ENCODE peak calls at places on chromosomes 16 and 17, in four cellular contexts. J is left ventricle myocardium inferior; E is testis; M is CD8-positive, alpha-beta memory T cell. H is an unnamed sample. For H3K9me3, the result is how much of the 10 kb centered on the place peaks cover.

GRCh38 chr16:25875956-25876608 is 184.3 kb downstream of the HS3ST4 start:
- DNase-seq in J (no peak), E (no peak), M (no peak), H (no peak)

GRCh38 chr16:8916541-8917225 is 34.5 kb downstream of the LITAFD start:
- DNase-seq in J (no peak), E (no peak), M (no peak), H (no peak)

GRCh38 chr17:8925808-8926207 is 39.7 kb downstream of the PIK3R5 start:
- DNase-seq in J (no peak), E (no peak), M (no peak), H (no peak)

GRCh38 chr16:50940275-50940854 is 198.5 kb downstream of the CYLD start:
- DNase-seq in J (no peak), E (no peak), M (no peak), H (no peak)

GRCh38 chr17:57987582-57988300 is at the start of gene VEZF1:
- DNase-seq in J (peak), E (peak), M (peak), H (peak)

GRCh38 chr17:72702998-72703397 is 389.5 kb downstream of the SLC39A11 start:
- DNase-seq in J (no peak), E (no peak), M (no peak), H (no peak)

GRCh38 chr17:77371888-77372443 is 231.2 kb downstream of the SEC14L1 start:
- DNase-seq in J (peak), E (no peak), M (no peak), H (no peak)

GRCh38 chr17:36846410-36847292 is 90.6 kb upstream of the LHX1 start:
- DNase-seq in J (no peak), E (no peak), M (no peak), H (no peak)

GRCh38 chr16:84286568-84287220 is 8.0 kb upstream of the WFDC1 start:
- DNase-seq in J (peak), E (peak), M (no peak), H (no peak)

GRCh38 chr17:81401727-81402529 is 6.7 kb downstream of the BAHCC1 start:
- DNase-seq in J (peak), E (no peak), M (no peak), H (no peak)

GRCh38 chr17:7177210-7177953 is 1.8 kb downstream of the ASGR1 start:
- DNase-seq in J (peak), E (peak), M (peak), H (peak)

GRCh38 chr16:2904922-2905240 is 6.8 kb upstream of the FLYWCH1 start:
- DNase-seq in J (no peak), E (no peak), M (peak), H (no peak)

GRCh38 chr16:2857451-2858244 is at the start of gene PRSS22:
- DNase-seq in J (no peak), E (no peak), M (peak), H (no peak)

GRCh38 chr17:18089613-18090012 is 1.9 kb downstream of the DRG2 start:
- DNase-seq in J (no peak), E (no peak), M (no peak), H (no peak)

GRCh38 chr17:41284043-41284442 is 8.5 kb downstream of the KRTAP9-7 start:
- DNase-seq in J (no peak), E (no peak), M (no peak), H (no peak)

GRCh38 chr17:58484600-58484999 is 3.6 kb downstream of the HSF5 start:
- DNase-seq in J (no peak), E (no peak), M (no peak), H (no peak)

GRCh38 chr17:9473716-9474115 is 101.9 kb downstream of the STX8 start:
- DNase-seq in J (no peak), E (no peak), M (no peak), H (no peak)

GRCh38 chr16:51545951-51546350 is 394.9 kb upstream of the SALL1 start:
- DNase-seq in J (no peak), E (no peak), M (no peak), H (no peak)

GRCh38 chr16:75097941-75098897 is 18.4 kb downstream of the LDHD start:
- DNase-seq in J (no peak), E (no peak), M (peak), H (peak)

GRCh38 chr17:39209317-39210092 is 9.4 kb downstream of the RPL19 start:
- DNase-seq in J (peak), E (peak), M (peak), H (peak)

GRCh38 chr16:86479419-86479818 is 30.9 kb upstream of the FOXF1 start:
- DNase-seq in J (no peak), E (no peak), M (no peak), H (no peak)

GRCh38 chr17:78532922-78533640 is 44.1 kb downstream of the DNAH17 start:
- DNase-seq in J (no peak), E (no peak), M (no peak), H (no peak)

GRCh38 chr17:17445925-17446665 is 30.7 kb upstream of the MED9 start:
- DNase-seq in J (no peak), E (no peak), M (no peak), H (no peak)

GRCh38 chr16:27972500-27972899 is 91.0 kb downstream of the GSG1L start:
- DNase-seq in J (no peak), E (peak), M (peak), H (peak)

GRCh38 chr16:71448274-71448866 is 6.5 kb upstream of the TLE7 start:
- DNase-seq in J (no peak), E (no peak), M (no peak), H (no peak)
- H3K9me3 ChIP-seq in J (half or more), E (under half), M (under half), H (under half)

DNA sequence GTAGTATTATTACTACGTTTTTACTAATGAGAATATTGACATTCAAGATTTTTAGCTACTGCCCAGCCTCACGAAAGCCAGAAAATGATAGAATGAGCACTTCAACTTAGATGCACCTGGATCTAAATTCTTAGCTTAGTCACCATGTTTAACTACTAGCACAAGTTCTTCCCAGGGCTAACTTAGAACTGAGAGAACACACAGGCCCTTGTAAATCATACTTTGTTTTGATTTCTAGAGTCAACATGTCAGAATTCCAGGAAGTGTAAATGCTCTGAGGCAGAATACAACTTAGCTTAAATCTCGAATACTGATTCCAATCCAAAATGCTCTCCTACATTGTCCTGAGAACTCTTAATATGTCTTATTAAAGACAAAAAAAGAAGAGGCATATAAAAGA is 6.8 kb upstream of the ACSM1 start:
- DNase-seq in J (no peak), E (no peak), M (no peak), H (no peak)
- H3K9me3 ChIP-seq in J (under half), E (under half), M (under half), H (under half)

GRCh38 chr16:35747658-35748455 is 2288.4 kb downstream of the TP53TG3F start:
- DNase-seq in J (no peak), E (no peak), M (no peak), H (no peak)
- H3K9me3 ChIP-seq in J (under half), E (under half), M (under half), H (under half)

GRCh38 chr16:79089735-79090284 is 510.7 kb downstream of the MAF start:
- DNase-seq in J (no peak), E (peak), M (no peak), H (no peak)
- H3K9me3 ChIP-seq in J (under half), E (under half), M (under half), H (under half)